ENCODE peak calls at places on chromosomes 7 and 10, in four cellular contexts. I, F, N and H are unnamed samples.
A peak's percentile ranks its signal among the peaks of the same experiment; 100 is the strongest.

GRCh38 chr7:132141109-132141508 is 435.2 kb downstream of the PLXNA4 start:
- DNase-seq in F (no peak), I (no peak), N (no peak), H (no peak)

GRCh38 chr7:83588602-83589240 is 60.2 kb downstream of the SEMA3E start:
- DNase-seq in N (no peak), I (no peak), F (no peak), H (no peak)

GRCh38 chr7:130649004-130649790 is 19.4 kb downstream of the COPG2 start:
- DNase-seq in I (no peak), F (peak; percentile 63), N (no peak), H (no peak)

GRCh38 chr10:110420401-110421193 is 77.1 kb upstream of the DUSP5 start:
- DNase-seq in I (no peak), F (no peak), N (no peak), H (no peak)

GRCh38 chr10:114795039-114795438 is 26.5 kb upstream of the FHIP2A start:
- DNase-seq in N (no peak), I (no peak), F (no peak), H (no peak)

GRCh38 chr10:122103592-122103991 is 114.6 kb downstream of the TACC2 start:
- DNase-seq in N (no peak), I (no peak), F (no peak), H (no peak)

GRCh38 chr7:36132025-36132424 is 21.0 kb upstream of the EEPD1 start:
- DNase-seq in F (no peak), N (peak; percentile 21), I (no peak), H (no peak)

GRCh38 chr7:116956515-116956804 is 3.2 kb downstream of the ST7 start:
- DNase-seq in N (no peak), I (no peak), F (no peak), H (no peak)

GRCh38 chr10:4285121-4285520 is 500.1 kb upstream of the KLF6 start:
- DNase-seq in N (no peak), I (no peak), F (no peak), H (no peak)

GRCh38 chr10:1150638-1150955 is 94.4 kb downstream of the WDR37 start:
- DNase-seq in I (no peak), F (no peak), N (no peak), H (no peak)

GRCh38 chr7:70432567-70433001 is 699.4 kb upstream of the GALNT17 start:
- DNase-seq in N (no peak), F (no peak), I (no peak), H (peak; percentile 76)

GRCh38 chr7:50211306-50212015 is 93.1 kb upstream of the IKZF1 start:
- DNase-seq in F (no peak), I (no peak), N (no peak), H (no peak)

GRCh38 chr7:91880016-91880412 is 488 bp downstream of the MTERF1 start:
- DNase-seq in F (no peak), I (no peak), N (peak; percentile 9), H (no peak)

GRCh38 chr10:33952692-33953360 is 618.4 kb upstream of the NRP1 start:
- DNase-seq in F (no peak), N (no peak), I (no peak), H (no peak)

GRCh38 chr7:83791737-83792136 is 142.8 kb upstream of the SEMA3E start:
- DNase-seq in I (no peak), N (no peak), F (no peak), H (no peak)

GRCh38 chr7:151784843-151785680 is 91.9 kb downstream of the PRKAG2 start:
- DNase-seq in F (no peak), I (no peak), N (no peak), H (no peak)

GRCh38 chr10:97059872-97060205 is 125.9 kb downstream of the SLIT1 start:
- DNase-seq in F (no peak), I (no peak), N (no peak), H (no peak)

GRCh38 chr10:117204316-117204715 is 7.0 kb downstream of the KCNK18 start:
- DNase-seq in N (no peak), I (no peak), F (no peak), H (no peak)

GRCh38 chr7:33157781-33158180 is 28.4 kb downstream of the BBS9 start:
- DNase-seq in I (no peak), F (no peak), N (no peak), H (no peak)

GRCh38 chr10:118470470-118470869 is 125.0 kb downstream of the PRLHR start:
- DNase-seq in F (no peak), I (peak; percentile 23), N (no peak), H (no peak)

GRCh38 chr10:5448333-5449048 is 36.1 kb downstream of the NET1 start:
- DNase-seq in I (no peak), N (peak; percentile 69), F (no peak), H (no peak)

GRCh38 chr7:90701771-90702170 is 105.7 kb downstream of the CDK14 start:
- DNase-seq in F (no peak), I (no peak), N (no peak), H (no peak)

GRCh38 chr7:44167920-44168319 is 21.3 kb downstream of the GCK start:
- DNase-seq in F (no peak), I (no peak), N (no peak), H (no peak)

GRCh38 chr7:266851-267840 is 22.8 kb upstream of the FOXL3 start:
- DNase-seq in N (peak; percentile 17), I (peak; percentile 61), F (no peak), H (no peak)

GRCh38 chr10:71975891-71976725 is 11.9 kb downstream of the CHST3 start:
- DNase-seq in F (no peak), I (no peak), N (no peak), H (no peak)

GRCh38 chr7:22147113-22147512 is 201.4 kb upstream of the CDCA7L start:
- DNase-seq in I (no peak), F (no peak), N (no peak), H (no peak)

GRCh38 chr10:29370612-29371092 is 81.8 kb downstream of the LYZL1 start:
- DNase-seq in N (no peak), F (no peak), I (no peak), H (peak; percentile 7)

GRCh38 chr10:91683976-91684375 is 51.1 kb upstream of the PPP1R3C start:
- DNase-seq in N (no peak), F (no peak), I (no peak), H (no peak)
- TF ChIP-seq FOXM1 in N (no peak), F (no peak), I (no peak), H (no peak)

DNA sequence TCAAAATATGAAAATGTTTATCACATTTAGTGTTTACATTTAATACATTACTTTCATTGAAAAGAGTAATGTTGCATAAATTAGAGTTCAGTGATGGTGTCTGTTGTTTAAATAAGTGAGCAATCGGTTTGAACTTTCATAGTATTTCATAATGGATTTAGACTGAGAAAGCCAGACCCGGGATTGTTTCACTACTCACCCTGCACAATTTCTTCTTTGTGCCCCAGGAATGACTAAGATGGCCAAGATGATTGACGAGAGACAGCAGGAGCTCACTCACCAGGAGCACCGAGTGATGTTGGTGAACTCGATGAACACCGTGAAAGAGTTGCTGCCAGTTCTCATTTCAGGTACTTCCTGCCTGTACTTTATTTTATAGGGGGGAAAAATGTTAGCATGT is 74.6 kb downstream of the VCL start:
- DNase-seq in N (no peak), F (no peak), I (no peak), H (no peak)
- TF ChIP-seq BHLHE40 in N (no peak), F (no peak), I (no peak), H (no peak)

GRCh38 chr10:92811986-92812385 is 36.3 kb upstream of the EXOC6 start:
- DNase-seq in F (no peak), N (no peak), I (no peak), H (no peak)

GRCh38 chr10:92810934-92811532 is 37.3 kb upstream of the EXOC6 start:
- DNase-seq in F (peak; percentile 9), N (no peak), I (no peak), H (no peak)

GRCh38 chr10:92813979-92814378 is 34.3 kb upstream of the EXOC6 start:
- DNase-seq in N (no peak), F (no peak), I (no peak), H (no peak)

GRCh38 chr10:92814790-92815189 is 33.5 kb upstream of the EXOC6 start:
- DNase-seq in I (no peak), F (no peak), N (no peak), H (no peak)

GRCh38 chr10:92816106-92816505 is 32.2 kb upstream of the EXOC6 start:
- DNase-seq in N (no peak), F (no peak), I (no peak), H (no peak)
- TF ChIP-seq FOXM1 in N (no peak), F (no peak), I (no peak), H (no peak)

DNA sequence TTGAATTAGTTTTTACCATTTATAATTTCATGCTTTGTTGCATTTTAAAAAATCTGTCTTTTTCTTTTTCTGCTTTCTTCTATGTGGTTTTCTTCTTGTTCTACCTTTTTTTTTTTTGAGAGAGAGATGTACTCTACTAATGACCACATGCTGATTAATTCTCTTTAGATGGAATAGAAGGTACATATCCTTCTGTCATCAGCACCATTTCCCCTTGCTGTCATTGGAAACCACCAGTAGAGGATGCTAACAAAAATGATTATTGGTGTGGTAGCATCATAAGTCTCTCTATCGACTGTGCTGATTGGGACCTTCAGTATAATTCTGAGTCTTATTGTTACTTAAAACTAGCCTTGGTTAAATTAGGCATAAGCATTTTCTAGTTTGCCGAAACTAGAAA is 3.6 kb downstream of the ZEB1 start:
- DNase-seq in F (no peak), N (no peak), I (no peak), H (no peak)
- TF ChIP-seq BHLHE40 in F (no peak), N (no peak), I (no peak), H (no peak)

GRCh38 chr7:46775776-46776175 is 806.1 kb downstream of the TNS3 start:
- DNase-seq in N (no peak), F (no peak), I (no peak), H (no peak)
- TF ChIP-seq FOXM1 in N (no peak), F (no peak), I (no peak), H (no peak)